ENCODE peak calls at places on chromosomes 4 and X, in eight cellular contexts. One of them, this sample, is unnamed.
A peak's percentile ranks its signal among the peaks of the same experiment; 100 is the strongest.

GRCh38 chr4:82643994-82644730 is 82.4 kb upstream of the TMEM150C start:
- DNase-seq in stimulated activated CD4-positive, alpha-beta T cell treated with anti-CD3 and anti-CD28 coated beads, TNF-alpha, amount 100 ng/mL, for 1 hour: no peak
- DNase-seq in GM03348: peak; percentile 43
- DNase-seq in chondrocyte: no peak
- DNase-seq in GDM1: no peak
- DNase-seq in M059J: peak; percentile 81
- DNase-seq in cardiac fibroblast: peak; percentile 13
- DNase-seq in iris pigment epithelial cell: peak; percentile 46
- DNase-seq in this sample: peak; percentile 22

GRCh38 chrX:104135677-104136076 is 21.1 kb downstream of the SLC25A53 start:
- DNase-seq in stimulated activated CD4-positive, alpha-beta T cell treated with anti-CD3 and anti-CD28 coated beads, TNF-alpha, amount 100 ng/mL, for 1 hour: no peak
- DNase-seq in GM03348: peak; percentile 18
- DNase-seq in chondrocyte: no peak
- DNase-seq in GDM1: no peak
- DNase-seq in M059J: no peak
- DNase-seq in cardiac fibroblast: no peak
- DNase-seq in iris pigment epithelial cell: peak; percentile 43
- DNase-seq in this sample: no peak

GRCh38 chr4:3243066-3243775 is 5.7 kb upstream of the MSANTD1 start:
- DNase-seq in stimulated activated CD4-positive, alpha-beta T cell treated with anti-CD3 and anti-CD28 coated beads, TNF-alpha, amount 100 ng/mL, for 1 hour: no peak
- DNase-seq in GM03348: no peak
- DNase-seq in chondrocyte: no peak
- DNase-seq in GDM1: no peak
- DNase-seq in M059J: no peak
- DNase-seq in cardiac fibroblast: no peak
- DNase-seq in iris pigment epithelial cell: no peak
- DNase-seq in this sample: no peak

GRCh38 chr4:147831452-147832192 is 99.7 kb downstream of the ARHGAP10 start:
- DNase-seq in stimulated activated CD4-positive, alpha-beta T cell treated with anti-CD3 and anti-CD28 coated beads, TNF-alpha, amount 100 ng/mL, for 1 hour: no peak
- DNase-seq in GM03348: peak; percentile 80
- DNase-seq in chondrocyte: no peak
- DNase-seq in GDM1: peak; percentile 22
- DNase-seq in M059J: peak; percentile 89
- DNase-seq in cardiac fibroblast: peak; percentile 94
- DNase-seq in iris pigment epithelial cell: peak; percentile 86
- DNase-seq in this sample: peak; percentile 72

GRCh38 chr4:164177753-164178152 is 576.2 kb upstream of the SMIM31 start:
- DNase-seq in stimulated activated CD4-positive, alpha-beta T cell treated with anti-CD3 and anti-CD28 coated beads, TNF-alpha, amount 100 ng/mL, for 1 hour: no peak
- DNase-seq in GM03348: no peak
- DNase-seq in chondrocyte: no peak
- DNase-seq in GDM1: no peak
- DNase-seq in M059J: no peak
- DNase-seq in cardiac fibroblast: no peak
- DNase-seq in iris pigment epithelial cell: no peak
- DNase-seq in this sample: no peak

GRCh38 chr4:167897116-167897515 is 195.2 kb upstream of the ANXA10 start:
- DNase-seq in stimulated activated CD4-positive, alpha-beta T cell treated with anti-CD3 and anti-CD28 coated beads, TNF-alpha, amount 100 ng/mL, for 1 hour: no peak
- DNase-seq in GM03348: peak; percentile 15
- DNase-seq in chondrocyte: no peak
- DNase-seq in GDM1: peak; percentile 74
- DNase-seq in M059J: no peak
- DNase-seq in cardiac fibroblast: peak; percentile 81
- DNase-seq in iris pigment epithelial cell: peak; percentile 84
- DNase-seq in this sample: no peak

GRCh38 chr4:117096886-117097285 is 11.5 kb upstream of the TRAM1L1 start:
- DNase-seq in stimulated activated CD4-positive, alpha-beta T cell treated with anti-CD3 and anti-CD28 coated beads, TNF-alpha, amount 100 ng/mL, for 1 hour: no peak
- DNase-seq in GM03348: no peak
- DNase-seq in chondrocyte: no peak
- DNase-seq in GDM1: no peak
- DNase-seq in M059J: no peak
- DNase-seq in cardiac fibroblast: no peak
- DNase-seq in iris pigment epithelial cell: no peak
- DNase-seq in this sample: no peak

GRCh38 chrX:97234471-97235097 is 350.9 kb downstream of the RPA4 start:
- DNase-seq in stimulated activated CD4-positive, alpha-beta T cell treated with anti-CD3 and anti-CD28 coated beads, TNF-alpha, amount 100 ng/mL, for 1 hour: no peak
- DNase-seq in GM03348: no peak
- DNase-seq in chondrocyte: no peak
- DNase-seq in GDM1: no peak
- DNase-seq in M059J: no peak
- DNase-seq in cardiac fibroblast: no peak
- DNase-seq in iris pigment epithelial cell: no peak
- DNase-seq in this sample: no peak

This sample was measured in NCI-H226.